ENCODE peak calls at places on chromosomes 7 and 10, in six cellular contexts. One of them, this sample, is unnamed.

GRCh38 chr10:46553238-46554049 is 3.0 kb downstream of the GPRIN2 start:
- DNase-seq in stomach: no peak
- DNase-seq in left ventricle myocardium inferior: peak
- DNase-seq in fibroblast of mammary gland: no peak
- DNase-seq in cardiac fibroblast: no peak
- DNase-seq in astrocyte of the spinal cord: no peak
- DNase-seq in this sample: no peak

GRCh38 chr7:44595934-44596635 is 10.3 kb upstream of the OGDH start:
- DNase-seq in left ventricle myocardium inferior: no peak
- DNase-seq in stomach: no peak
- DNase-seq in cardiac fibroblast: peak
- DNase-seq in astrocyte of the spinal cord: no peak
- DNase-seq in fibroblast of mammary gland: peak
- DNase-seq in this sample: no peak

GRCh38 chr10:7667262-7668141 is 736 bp upstream of the ITIH5 start:
- DNase-seq in astrocyte of the spinal cord: no peak
- DNase-seq in fibroblast of mammary gland: no peak
- DNase-seq in cardiac fibroblast: no peak
- DNase-seq in stomach: no peak
- DNase-seq in left ventricle myocardium inferior: peak
- DNase-seq in this sample: no peak

GRCh38 chr10:125248489-125248888 is 88.1 kb upstream of the CTBP2 start:
- DNase-seq in cardiac fibroblast: no peak
- DNase-seq in astrocyte of the spinal cord: no peak
- DNase-seq in fibroblast of mammary gland: no peak
- DNase-seq in stomach: no peak
- DNase-seq in left ventricle myocardium inferior: no peak
- DNase-seq in this sample: no peak

GRCh38 chr10:130761896-130762295 is 549.6 kb downstream of the TCERG1L start:
- DNase-seq in stomach: no peak
- DNase-seq in astrocyte of the spinal cord: no peak
- DNase-seq in cardiac fibroblast: no peak
- DNase-seq in left ventricle myocardium inferior: no peak
- DNase-seq in fibroblast of mammary gland: no peak
- DNase-seq in this sample: no peak

GRCh38 chr10:132193907-132194552 is 7.3 kb downstream of the DPYSL4 start:
- DNase-seq in astrocyte of the spinal cord: no peak
- DNase-seq in fibroblast of mammary gland: no peak
- DNase-seq in stomach: no peak
- DNase-seq in left ventricle myocardium inferior: no peak
- DNase-seq in cardiac fibroblast: no peak
- DNase-seq in this sample: no peak

GRCh38 chr7:47047384-47047783 is 534.5 kb downstream of the TNS3 start:
- DNase-seq in cardiac fibroblast: no peak
- DNase-seq in fibroblast of mammary gland: peak
- DNase-seq in stomach: no peak
- DNase-seq in left ventricle myocardium inferior: no peak
- DNase-seq in astrocyte of the spinal cord: peak
- DNase-seq in this sample: no peak

GRCh38 chr7:157628456-157628855 is 291.7 kb downstream of the DNAJB6 start:
- DNase-seq in left ventricle myocardium inferior: no peak
- DNase-seq in cardiac fibroblast: no peak
- DNase-seq in stomach: no peak
- DNase-seq in fibroblast of mammary gland: no peak
- DNase-seq in astrocyte of the spinal cord: no peak
- DNase-seq in this sample: no peak

GRCh38 chr10:18162021-18162631 is 21.9 kb downstream of the CACNB2 start:
- DNase-seq in astrocyte of the spinal cord: no peak
- DNase-seq in left ventricle myocardium inferior: no peak
- DNase-seq in stomach: no peak
- DNase-seq in fibroblast of mammary gland: peak
- DNase-seq in cardiac fibroblast: no peak
- DNase-seq in this sample: no peak

GRCh38 chr7:151806204-151806603 is 70.7 kb downstream of the PRKAG2 start:
- DNase-seq in left ventricle myocardium inferior: no peak
- DNase-seq in cardiac fibroblast: no peak
- DNase-seq in fibroblast of mammary gland: no peak
- DNase-seq in stomach: peak
- DNase-seq in astrocyte of the spinal cord: no peak
- DNase-seq in this sample: no peak

GRCh38 chr7:129896568-129897382 is 56.0 kb downstream of the UBE2H start:
- DNase-seq in fibroblast of mammary gland: no peak
- DNase-seq in astrocyte of the spinal cord: no peak
- DNase-seq in left ventricle myocardium inferior: no peak
- DNase-seq in stomach: no peak
- DNase-seq in cardiac fibroblast: peak
- DNase-seq in this sample: no peak

GRCh38 chr10:91077549-91078017 is 142.9 kb upstream of the PCGF5 start:
- DNase-seq in cardiac fibroblast: peak
- DNase-seq in fibroblast of mammary gland: no peak
- DNase-seq in left ventricle myocardium inferior: peak
- DNase-seq in stomach: peak
- DNase-seq in astrocyte of the spinal cord: peak
- DNase-seq in this sample: no peak

GRCh38 chr7:95478139-95479037 is 7.4 kb upstream of the ASB4 start:
- DNase-seq in astrocyte of the spinal cord: peak
- DNase-seq in fibroblast of mammary gland: peak
- DNase-seq in stomach: no peak
- DNase-seq in left ventricle myocardium inferior: no peak
- DNase-seq in cardiac fibroblast: peak
- DNase-seq in this sample: no peak

GRCh38 chr10:55232553-55232952 is 431.5 kb upstream of the PCDH15 start:
- DNase-seq in left ventricle myocardium inferior: no peak
- DNase-seq in fibroblast of mammary gland: no peak
- DNase-seq in cardiac fibroblast: no peak
- DNase-seq in stomach: no peak
- DNase-seq in astrocyte of the spinal cord: no peak
- DNase-seq in this sample: no peak

GRCh38 chr10:69742356-69742695 is 59.4 kb upstream of the COL13A1 start:
- DNase-seq in left ventricle myocardium inferior: no peak
- DNase-seq in cardiac fibroblast: peak
- DNase-seq in fibroblast of mammary gland: peak
- DNase-seq in stomach: no peak
- DNase-seq in astrocyte of the spinal cord: no peak
- DNase-seq in this sample: no peak

GRCh38 chr10:25047902-25048301 is 31.5 kb downstream of the THNSL1 start:
- DNase-seq in fibroblast of mammary gland: peak
- DNase-seq in left ventricle myocardium inferior: no peak
- DNase-seq in astrocyte of the spinal cord: peak
- DNase-seq in cardiac fibroblast: peak
- DNase-seq in stomach: no peak
- DNase-seq in this sample: peak

GRCh38 chr7:139931190-139932007 is 102.3 kb downstream of the TBXAS1 start:
- DNase-seq in stomach: no peak
- DNase-seq in astrocyte of the spinal cord: no peak
- DNase-seq in left ventricle myocardium inferior: no peak
- DNase-seq in fibroblast of mammary gland: no peak
- DNase-seq in cardiac fibroblast: no peak
- DNase-seq in this sample: no peak

GRCh38 chr7:156115582-156115981 is 303.3 kb upstream of the SHH start:
- DNase-seq in fibroblast of mammary gland: no peak
- DNase-seq in stomach: no peak
- DNase-seq in cardiac fibroblast: no peak
- DNase-seq in left ventricle myocardium inferior: no peak
- DNase-seq in astrocyte of the spinal cord: no peak
- DNase-seq in this sample: no peak

GRCh38 chr10:127012769-127013152 is 107.5 kb downstream of the DOCK1 start:
- DNase-seq in stomach: peak
- DNase-seq in fibroblast of mammary gland: peak
- DNase-seq in astrocyte of the spinal cord: peak
- DNase-seq in cardiac fibroblast: no peak
- DNase-seq in left ventricle myocardium inferior: peak
- DNase-seq in this sample: no peak

GRCh38 chr10:17387861-17388503 is 66.4 kb downstream of the ST8SIA6 start:
- DNase-seq in left ventricle myocardium inferior: no peak
- DNase-seq in stomach: no peak
- DNase-seq in cardiac fibroblast: no peak
- DNase-seq in astrocyte of the spinal cord: peak
- DNase-seq in fibroblast of mammary gland: no peak
- DNase-seq in this sample: no peak

GRCh38 chr7:43697690-43698089 is 31.6 kb downstream of the COA1 start:
- DNase-seq in stomach: no peak
- DNase-seq in left ventricle myocardium inferior: no peak
- DNase-seq in fibroblast of mammary gland: peak
- DNase-seq in astrocyte of the spinal cord: peak
- DNase-seq in cardiac fibroblast: no peak
- DNase-seq in this sample: no peak

DNA sequence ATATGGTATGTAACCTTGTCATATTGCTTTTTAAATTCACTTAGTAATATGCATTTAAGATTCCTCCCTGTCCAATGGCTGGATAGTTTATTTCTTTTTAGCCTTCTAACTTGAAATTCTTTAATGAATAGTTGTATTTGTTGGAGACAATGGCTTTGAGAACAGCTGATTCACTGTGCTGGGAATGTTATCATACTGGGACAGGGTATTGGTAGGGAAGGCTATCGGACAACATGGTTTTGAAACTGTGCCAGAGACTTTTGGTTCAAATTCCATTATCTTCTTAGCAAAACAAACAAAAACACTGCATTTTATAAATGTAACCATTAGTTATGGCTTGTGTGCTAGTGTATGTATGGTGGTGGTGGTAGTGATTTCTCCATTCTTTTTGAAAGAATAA is 517.1 kb upstream of the ANKRD30A start:
- DNase-seq in astrocyte of the spinal cord: peak
- DNase-seq in fibroblast of mammary gland: peak
- DNase-seq in left ventricle myocardium inferior: no peak
- DNase-seq in stomach: no peak
- DNase-seq in cardiac fibroblast: peak
- DNase-seq in this sample: no peak
- H3K4me3 ChIP-seq in astrocyte of the spinal cord: no peak
- H3K4me3 ChIP-seq in fibroblast of mammary gland: no peak
- H3K4me3 ChIP-seq in left ventricle myocardium inferior: no peak
- H3K4me3 ChIP-seq in stomach: no peak
- H3K4me3 ChIP-seq in cardiac fibroblast: no peak
- H3K4me3 ChIP-seq in this sample: no peak

GRCh38 chr7:36217211-36217960 is 64.3 kb downstream of the EEPD1 start:
- DNase-seq in left ventricle myocardium inferior: no peak
- DNase-seq in fibroblast of mammary gland: no peak
- DNase-seq in cardiac fibroblast: no peak
- DNase-seq in stomach: no peak
- DNase-seq in astrocyte of the spinal cord: no peak
- DNase-seq in this sample: no peak
- TF ChIP-seq CTCF in left ventricle myocardium inferior: no peak
- TF ChIP-seq CTCF in fibroblast of mammary gland: no peak
- TF ChIP-seq CTCF in cardiac fibroblast: no peak
- TF ChIP-seq CTCF in stomach: no peak
- TF ChIP-seq CTCF in astrocyte of the spinal cord: no peak
- TF ChIP-seq CTCF in this sample: no peak

DNA sequence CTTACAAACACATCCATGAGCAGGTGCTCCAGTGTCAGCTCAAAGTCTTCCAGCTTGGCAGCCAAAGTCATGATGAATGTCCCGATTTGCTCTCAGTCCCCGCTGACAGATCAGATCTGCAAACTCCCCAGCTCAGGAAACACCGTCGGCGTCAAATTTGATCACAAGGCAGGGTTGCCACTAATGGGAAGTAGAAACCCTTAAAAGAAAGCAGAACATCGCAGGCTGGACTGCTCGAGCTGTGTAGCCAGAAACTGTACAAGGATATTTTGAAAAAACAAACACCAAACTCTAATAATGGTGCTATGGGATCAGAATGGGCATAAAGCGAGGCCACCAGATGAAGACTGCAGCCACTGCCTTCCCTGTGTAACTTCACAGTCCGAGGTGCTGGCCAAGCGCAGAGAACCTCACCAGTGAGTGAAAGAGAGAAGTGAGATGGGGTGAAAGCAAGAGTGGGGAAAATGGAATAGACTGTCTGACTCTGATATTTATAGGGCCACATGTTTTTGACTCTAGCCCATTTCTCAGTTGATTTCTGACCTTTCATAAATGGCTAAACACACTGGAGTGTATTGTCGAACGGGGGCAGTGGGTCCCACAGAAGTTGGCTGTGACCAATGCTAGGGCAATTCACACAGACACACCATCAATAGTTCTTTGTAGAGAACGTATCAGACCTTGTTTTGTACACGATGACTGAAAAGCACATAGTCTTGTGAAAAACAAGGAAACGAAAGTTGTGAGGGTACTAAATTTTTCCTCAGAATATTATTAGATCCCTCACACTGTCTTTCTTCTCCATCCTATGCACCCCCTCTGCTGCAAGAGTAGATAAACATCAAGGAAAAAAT is 306.1 kb downstream of the FRMD4A start:
- DNase-seq in cardiac fibroblast: no peak
- DNase-seq in stomach: no peak
- DNase-seq in left ventricle myocardium inferior: no peak
- DNase-seq in astrocyte of the spinal cord: no peak
- DNase-seq in fibroblast of mammary gland: no peak
- DNase-seq in this sample: no peak
- H3K4me3 ChIP-seq in cardiac fibroblast: no peak
- H3K4me3 ChIP-seq in stomach: no peak
- H3K4me3 ChIP-seq in left ventricle myocardium inferior: peak
- H3K4me3 ChIP-seq in astrocyte of the spinal cord: no peak
- H3K4me3 ChIP-seq in fibroblast of mammary gland: no peak
- H3K4me3 ChIP-seq in this sample: no peak

GRCh38 chr10:13745271-13745670 is 158.5 kb downstream of the PRPF18 start:
- DNase-seq in fibroblast of mammary gland: no peak
- DNase-seq in cardiac fibroblast: no peak
- DNase-seq in astrocyte of the spinal cord: no peak
- DNase-seq in stomach: no peak
- DNase-seq in left ventricle myocardium inferior: no peak
- DNase-seq in this sample: no peak

GRCh38 chr10:13741438-13741837 is 154.7 kb downstream of the PRPF18 start:
- DNase-seq in astrocyte of the spinal cord: no peak
- DNase-seq in fibroblast of mammary gland: no peak
- DNase-seq in left ventricle myocardium inferior: no peak
- DNase-seq in stomach: no peak
- DNase-seq in cardiac fibroblast: no peak
- DNase-seq in this sample: no peak

GRCh38 chr10:13743963-13744362 is 157.2 kb downstream of the PRPF18 start:
- DNase-seq in fibroblast of mammary gland: no peak
- DNase-seq in left ventricle myocardium inferior: no peak
- DNase-seq in astrocyte of the spinal cord: no peak
- DNase-seq in cardiac fibroblast: no peak
- DNase-seq in stomach: no peak
- DNase-seq in this sample: no peak

GRCh38 chr10:13740416-13740815 is 153.7 kb downstream of the PRPF18 start:
- DNase-seq in stomach: no peak
- DNase-seq in fibroblast of mammary gland: no peak
- DNase-seq in astrocyte of the spinal cord: no peak
- DNase-seq in cardiac fibroblast: no peak
- DNase-seq in left ventricle myocardium inferior: no peak
- DNase-seq in this sample: no peak

DNA sequence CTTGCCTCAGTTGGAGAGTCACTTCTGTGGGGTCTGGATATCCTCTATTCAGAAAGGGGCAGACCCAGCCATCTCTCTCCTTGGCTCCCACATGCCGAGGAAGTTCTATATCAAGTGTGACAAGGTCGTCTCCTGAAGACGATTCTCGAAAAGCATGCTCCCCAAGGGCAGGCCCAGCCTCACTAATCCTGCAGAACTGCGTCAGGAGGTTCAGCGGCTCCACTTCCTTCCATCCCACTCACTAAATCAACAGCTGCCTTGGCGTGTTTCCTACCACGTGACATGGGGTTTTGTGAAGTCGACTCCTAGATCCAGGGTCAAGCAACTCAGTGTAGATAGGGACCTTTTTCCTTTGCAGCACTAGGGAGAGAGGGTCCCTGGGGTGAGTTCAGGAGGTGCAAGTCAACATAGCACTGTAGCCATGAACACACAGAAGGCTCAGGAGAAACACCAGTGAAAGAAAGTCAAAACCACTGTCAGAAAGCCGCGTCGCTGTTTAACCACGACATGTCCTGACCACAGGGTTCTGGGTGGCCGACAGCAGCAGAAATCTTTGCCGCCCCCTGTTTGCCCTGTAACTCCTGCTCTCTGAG is 156.4 kb downstream of the PRPF18 start:
- DNase-seq in cardiac fibroblast: no peak
- DNase-seq in astrocyte of the spinal cord: peak
- DNase-seq in stomach: no peak
- DNase-seq in fibroblast of mammary gland: peak
- DNase-seq in left ventricle myocardium inferior: no peak
- DNase-seq in this sample: no peak
- TF ChIP-seq CTCF in cardiac fibroblast: no peak
- TF ChIP-seq CTCF in astrocyte of the spinal cord: no peak
- TF ChIP-seq CTCF in stomach: no peak
- TF ChIP-seq CTCF in fibroblast of mammary gland: no peak
- TF ChIP-seq CTCF in left ventricle myocardium inferior: no peak
- TF ChIP-seq CTCF in this sample: no peak

This sample was measured in AG09309.